ENCODE peak calls at places on chromosomes 13 and 19, in four cellular contexts. S is endothelial cell, G is neuronal stem cell, X is fibroblast of the aortic adventitia. H is an unnamed sample.

GRCh38 chr19:49413348-49413747 is 9.9 kb downstream of the PTH2 start:
- DNase-seq in G (no peak), X (no peak), S (no peak), H (no peak)

GRCh38 chr13:105342421-105342820 is 1193.0 kb downstream of the EFNB2 start:
- DNase-seq in X (no peak), S (no peak), G (no peak), H (no peak)

GRCh38 chr19:4058696-4059492 is 7.8 kb downstream of the ZBTB7A start:
- DNase-seq in G (no peak), X (no peak), S (no peak), H (no peak)

GRCh38 chr19:42289556-42290041 is 12.3 kb upstream of the PRR19 start:
- DNase-seq in S (no peak), X (no peak), G (no peak), H (no peak)

GRCh38 chr19:6007866-6008265 is 29.9 kb upstream of the RANBP3 start:
- DNase-seq in X (no peak), S (no peak), G (no peak), H (no peak)

GRCh38 chr13:107843281-107843680 is 372.1 kb downstream of the LIG4 start:
- DNase-seq in G (no peak), X (no peak), S (no peak), H (no peak)

GRCh38 chr19:12913871-12914690 is 5.0 kb downstream of the SYCE2 start:
- DNase-seq in S (no peak), X (no peak), G (no peak), H (peak; percentile 62)

GRCh38 chr19:54420383-54421168 is 5.3 kb downstream of the TTYH1 start:
- DNase-seq in X (no peak), S (peak; percentile 47), G (peak; percentile 95), H (peak; percentile 76)

GRCh38 chr13:57857945-57858344 is 226.4 kb downstream of the PCDH17 start:
- DNase-seq in S (no peak), X (no peak), G (no peak), H (no peak)

GRCh38 chr19:12838182-12838890 is at the start of gene MAST1:
- DNase-seq in X (no peak), S (peak; percentile 68), G (no peak), H (no peak)

GRCh38 chr13:49190901-49191300 is 29.2 kb upstream of the MLNR start:
- DNase-seq in G (no peak), S (no peak), X (no peak), H (no peak)

GRCh38 chr13:53782400-53783030 is 753.9 kb downstream of the OLFM4 start:
- DNase-seq in X (peak; percentile 36), G (peak; percentile 63), S (peak; percentile 24), H (peak; percentile 66)

H was measured in fibroblast of pulmonary artery.